ENCODE peak calls at places on chromosome 21, in six cellular contexts. One of them, this sample, is unnamed.

GRCh38 chr21:17050156-17050555 is 462.7 kb upstream of the CXADR start:
- DNase-seq in type B pancreatic cell: no peak
- DNase-seq in GM23338: peak
- DNase-seq in lower lobe of right lung: no peak
- DNase-seq in neural crest cell: no peak
- DNase-seq in WERI-Rb-1: no peak
- DNase-seq in this sample: no peak

GRCh38 chr21:43270800-43271261 is 102.0 kb downstream of the CRYAA start:
- DNase-seq in WERI-Rb-1: no peak
- DNase-seq in type B pancreatic cell: no peak
- DNase-seq in neural crest cell: no peak
- DNase-seq in GM23338: no peak
- DNase-seq in lower lobe of right lung: peak
- DNase-seq in this sample: no peak

GRCh38 chr21:45104560-45104959 is 30.2 kb downstream of the ADARB1 start:
- DNase-seq in type B pancreatic cell: no peak
- DNase-seq in lower lobe of right lung: no peak
- DNase-seq in GM23338: no peak
- DNase-seq in neural crest cell: no peak
- DNase-seq in WERI-Rb-1: no peak
- DNase-seq in this sample: no peak

GRCh38 chr21:39197448-39197847 is 14.2 kb upstream of the PSMG1 start:
- DNase-seq in WERI-Rb-1: no peak
- DNase-seq in neural crest cell: no peak
- DNase-seq in GM23338: no peak
- DNase-seq in type B pancreatic cell: no peak
- DNase-seq in lower lobe of right lung: no peak
- DNase-seq in this sample: no peak

GRCh38 chr21:46229133-46229922 is 754 bp upstream of the LSS start:
- DNase-seq in type B pancreatic cell: peak
- DNase-seq in WERI-Rb-1: no peak
- DNase-seq in GM23338: peak
- DNase-seq in neural crest cell: no peak
- DNase-seq in lower lobe of right lung: peak
- DNase-seq in this sample: peak

GRCh38 chr21:46314441-46315020 is 9.1 kb downstream of the C21orf58 start:
- DNase-seq in lower lobe of right lung: no peak
- DNase-seq in WERI-Rb-1: no peak
- DNase-seq in neural crest cell: no peak
- DNase-seq in type B pancreatic cell: no peak
- DNase-seq in GM23338: peak
- DNase-seq in this sample: no peak

GRCh38 chr21:46221664-46222435 is 6.7 kb downstream of the LSS start:
- DNase-seq in GM23338: no peak
- DNase-seq in type B pancreatic cell: peak
- DNase-seq in WERI-Rb-1: no peak
- DNase-seq in neural crest cell: no peak
- DNase-seq in lower lobe of right lung: no peak
- DNase-seq in this sample: no peak

GRCh38 chr21:45403133-45403824 is 1.7 kb upstream of the COL18A1 start:
- DNase-seq in neural crest cell: no peak
- DNase-seq in GM23338: no peak
- DNase-seq in type B pancreatic cell: no peak
- DNase-seq in WERI-Rb-1: no peak
- DNase-seq in lower lobe of right lung: peak
- DNase-seq in this sample: no peak

GRCh38 chr21:42746593-42747266 is 93.3 kb downstream of the PDE9A start:
- DNase-seq in neural crest cell: no peak
- DNase-seq in type B pancreatic cell: no peak
- DNase-seq in lower lobe of right lung: peak
- DNase-seq in GM23338: no peak
- DNase-seq in WERI-Rb-1: no peak
- DNase-seq in this sample: no peak

GRCh38 chr21:41833138-41834115 is 45.7 kb downstream of the PRDM15 start:
- DNase-seq in neural crest cell: no peak
- DNase-seq in type B pancreatic cell: no peak
- DNase-seq in WERI-Rb-1: no peak
- DNase-seq in lower lobe of right lung: no peak
- DNase-seq in GM23338: no peak
- DNase-seq in this sample: no peak

GRCh38 chr21:27425574-27425973 is 458.7 kb upstream of the ADAMTS5 start:
- DNase-seq in neural crest cell: no peak
- DNase-seq in type B pancreatic cell: no peak
- DNase-seq in WERI-Rb-1: no peak
- DNase-seq in lower lobe of right lung: no peak
- DNase-seq in GM23338: no peak
- DNase-seq in this sample: no peak

GRCh38 chr21:43287111-43287973 is 118.5 kb downstream of the CRYAA start:
- DNase-seq in lower lobe of right lung: peak
- DNase-seq in neural crest cell: no peak
- DNase-seq in type B pancreatic cell: no peak
- DNase-seq in WERI-Rb-1: no peak
- DNase-seq in GM23338: no peak
- DNase-seq in this sample: no peak

GRCh38 chr21:42112223-42112622 is 41.1 kb downstream of the UMODL1 start:
- DNase-seq in neural crest cell: no peak
- DNase-seq in type B pancreatic cell: no peak
- DNase-seq in lower lobe of right lung: no peak
- DNase-seq in GM23338: no peak
- DNase-seq in WERI-Rb-1: no peak
- DNase-seq in this sample: no peak

GRCh38 chr21:27149034-27149433 is 182.1 kb upstream of the ADAMTS5 start:
- DNase-seq in lower lobe of right lung: no peak
- DNase-seq in GM23338: no peak
- DNase-seq in neural crest cell: no peak
- DNase-seq in WERI-Rb-1: no peak
- DNase-seq in type B pancreatic cell: no peak
- DNase-seq in this sample: no peak

GRCh38 chr21:40546657-40547056 is 300.3 kb downstream of the DSCAM start:
- DNase-seq in type B pancreatic cell: no peak
- DNase-seq in WERI-Rb-1: no peak
- DNase-seq in neural crest cell: no peak
- DNase-seq in GM23338: no peak
- DNase-seq in lower lobe of right lung: no peak
- DNase-seq in this sample: no peak

GRCh38 chr21:28832013-28832714 is 160.5 kb downstream of the LTN1 start:
- DNase-seq in neural crest cell: no peak
- DNase-seq in GM23338: no peak
- DNase-seq in lower lobe of right lung: no peak
- DNase-seq in WERI-Rb-1: no peak
- DNase-seq in type B pancreatic cell: no peak
- DNase-seq in this sample: no peak

GRCh38 chr21:43313221-43313938 is 113.6 kb downstream of the SIK1 start:
- DNase-seq in GM23338: no peak
- DNase-seq in type B pancreatic cell: no peak
- DNase-seq in neural crest cell: no peak
- DNase-seq in WERI-Rb-1: no peak
- DNase-seq in lower lobe of right lung: no peak
- DNase-seq in this sample: no peak

GRCh38 chr21:39568380-39568779 is 44.4 kb upstream of the B3GALT5 start:
- DNase-seq in WERI-Rb-1: no peak
- DNase-seq in type B pancreatic cell: no peak
- DNase-seq in GM23338: no peak
- DNase-seq in lower lobe of right lung: no peak
- DNase-seq in neural crest cell: no peak
- DNase-seq in this sample: no peak

GRCh38 chr21:42760977-42761751 is 107.7 kb downstream of the PDE9A start:
- DNase-seq in WERI-Rb-1: peak
- DNase-seq in type B pancreatic cell: no peak
- DNase-seq in neural crest cell: no peak
- DNase-seq in GM23338: no peak
- DNase-seq in lower lobe of right lung: peak
- DNase-seq in this sample: peak

GRCh38 chr21:41250519-41250918 is 66.1 kb upstream of the FAM3B start:
- DNase-seq in neural crest cell: no peak
- DNase-seq in WERI-Rb-1: no peak
- DNase-seq in GM23338: no peak
- DNase-seq in lower lobe of right lung: no peak
- DNase-seq in type B pancreatic cell: no peak
- DNase-seq in this sample: no peak

GRCh38 chr21:38490411-38491020 is 7.8 kb downstream of the ERG start:
- DNase-seq in WERI-Rb-1: no peak
- DNase-seq in neural crest cell: no peak
- DNase-seq in GM23338: no peak
- DNase-seq in type B pancreatic cell: no peak
- DNase-seq in lower lobe of right lung: no peak
- DNase-seq in this sample: no peak

GRCh38 chr21:24428539-24429186 is 1178.6 kb downstream of the MRPL39 start:
- DNase-seq in lower lobe of right lung: no peak
- DNase-seq in neural crest cell: no peak
- DNase-seq in WERI-Rb-1: no peak
- DNase-seq in GM23338: no peak
- DNase-seq in type B pancreatic cell: no peak
- DNase-seq in this sample: no peak

GRCh38 chr21:26064506-26064905 is 106.1 kb downstream of the APP start:
- DNase-seq in lower lobe of right lung: no peak
- DNase-seq in GM23338: peak
- DNase-seq in WERI-Rb-1: no peak
- DNase-seq in type B pancreatic cell: no peak
- DNase-seq in neural crest cell: no peak
- DNase-seq in this sample: no peak

GRCh38 chr21:46297311-46298082 is 11.4 kb downstream of the YBEY start:
- DNase-seq in neural crest cell: no peak
- DNase-seq in type B pancreatic cell: no peak
- DNase-seq in lower lobe of right lung: peak
- DNase-seq in GM23338: peak
- DNase-seq in WERI-Rb-1: no peak
- DNase-seq in this sample: no peak

GRCh38 chr21:32306021-32306780 is 7.5 kb downstream of the MRAP start:
- DNase-seq in WERI-Rb-1: peak
- DNase-seq in GM23338: peak
- DNase-seq in type B pancreatic cell: no peak
- DNase-seq in neural crest cell: peak
- DNase-seq in lower lobe of right lung: no peak
- DNase-seq in this sample: peak

GRCh38 chr21:45999581-46000181 is 18.1 kb downstream of the COL6A1 start:
- DNase-seq in lower lobe of right lung: no peak
- DNase-seq in GM23338: no peak
- DNase-seq in neural crest cell: no peak
- DNase-seq in type B pancreatic cell: no peak
- DNase-seq in WERI-Rb-1: no peak
- DNase-seq in this sample: no peak

GRCh38 chr21:39087238-39087975 is 95.8 kb downstream of the PSMG1 start:
- DNase-seq in lower lobe of right lung: no peak
- DNase-seq in neural crest cell: peak
- DNase-seq in WERI-Rb-1: no peak
- DNase-seq in GM23338: no peak
- DNase-seq in type B pancreatic cell: no peak
- DNase-seq in this sample: no peak

GRCh38 chr21:41377715-41378114 is 15.9 kb downstream of the MX2 start:
- DNase-seq in type B pancreatic cell: no peak
- DNase-seq in GM23338: peak
- DNase-seq in lower lobe of right lung: no peak
- DNase-seq in WERI-Rb-1: no peak
- DNase-seq in neural crest cell: no peak
- DNase-seq in this sample: no peak

GRCh38 chr21:34362136-34362444 is 1.7 kb upstream of the KCNE2 start:
- DNase-seq in type B pancreatic cell: no peak
- DNase-seq in GM23338: no peak
- DNase-seq in lower lobe of right lung: no peak
- DNase-seq in WERI-Rb-1: no peak
- DNase-seq in neural crest cell: no peak
- DNase-seq in this sample: no peak
- TF ChIP-seq CTCF in type B pancreatic cell: no peak
- TF ChIP-seq CTCF in GM23338: no peak
- TF ChIP-seq CTCF in lower lobe of right lung: no peak
- TF ChIP-seq CTCF in WERI-Rb-1: no peak
- TF ChIP-seq CTCF in neural crest cell: no peak
- TF ChIP-seq CTCF in this sample: no peak

DNA sequence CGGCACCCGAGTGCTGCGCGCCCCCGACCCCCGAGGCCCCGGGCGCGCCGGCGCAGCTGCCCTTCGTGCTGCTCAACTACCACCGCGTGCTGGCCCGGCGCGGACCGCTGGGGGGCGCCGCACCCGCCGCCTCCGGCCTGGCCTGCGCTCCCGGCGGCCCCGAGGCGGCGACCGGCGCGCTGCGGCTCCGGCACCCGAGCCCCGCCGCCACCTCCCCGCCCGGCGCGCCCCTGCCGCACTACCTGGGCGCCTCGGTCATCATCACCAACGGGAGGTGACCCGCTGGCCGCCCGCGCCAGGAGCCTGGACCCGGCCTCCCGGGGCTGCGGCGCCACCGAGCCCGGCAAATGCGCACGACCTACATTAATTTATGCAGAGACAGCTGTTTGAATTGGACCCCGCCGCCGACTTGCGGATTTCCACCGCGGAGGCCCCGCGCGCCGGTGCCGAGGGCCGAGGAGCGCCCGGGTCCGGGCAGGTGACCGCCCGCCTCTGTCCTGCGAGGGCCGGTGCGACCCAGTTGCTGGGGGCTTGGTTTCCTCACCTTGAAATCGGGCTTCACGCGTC is 49.0 kb downstream of the SIM2 start:
- DNase-seq in GM23338: peak
- DNase-seq in lower lobe of right lung: no peak
- DNase-seq in type B pancreatic cell: peak
- DNase-seq in neural crest cell: peak
- DNase-seq in WERI-Rb-1: peak
- DNase-seq in this sample: peak
- TF ChIP-seq CTCF in GM23338: peak
- TF ChIP-seq CTCF in lower lobe of right lung: no peak
- TF ChIP-seq CTCF in type B pancreatic cell: peak
- TF ChIP-seq CTCF in neural crest cell: no peak
- TF ChIP-seq CTCF in WERI-Rb-1: peak
- TF ChIP-seq CTCF in this sample: no peak

DNA sequence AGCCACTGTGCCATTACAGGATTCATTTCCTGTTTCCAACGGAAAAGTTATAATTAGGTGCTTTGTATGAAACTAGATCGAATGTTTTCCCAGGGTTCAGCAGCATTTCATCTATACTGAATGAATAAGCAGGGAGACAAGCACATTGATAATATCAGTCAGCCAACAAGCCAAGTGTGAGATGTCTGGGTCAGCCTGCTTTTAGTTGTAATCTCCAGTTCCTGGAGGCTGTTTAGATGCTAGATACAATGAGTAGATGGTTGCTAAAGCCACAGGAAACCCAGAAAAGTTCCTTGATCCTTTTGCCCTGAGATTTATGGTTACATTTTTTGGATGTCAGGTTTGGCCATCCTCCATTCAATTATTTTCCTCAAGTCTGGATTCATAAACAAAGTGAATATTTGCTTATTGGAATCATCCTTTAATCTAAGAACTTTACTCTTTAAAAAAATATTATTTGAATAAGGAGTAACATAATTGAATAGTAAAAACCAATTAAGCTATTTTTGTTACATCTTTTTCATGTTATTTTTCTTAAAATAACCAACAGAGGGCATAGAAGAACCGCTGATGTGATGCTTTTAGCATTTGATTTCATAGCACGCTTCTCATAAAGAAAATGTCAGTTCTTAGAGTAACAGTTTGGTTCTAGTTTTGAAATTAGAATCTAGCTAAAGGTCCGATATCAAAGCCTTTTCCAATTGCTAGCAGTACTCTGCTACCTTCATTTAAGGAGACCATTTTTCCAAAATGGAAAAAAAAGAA is 76.6 kb downstream of the HSPA13 start:
- DNase-seq in GM23338: no peak
- DNase-seq in WERI-Rb-1: no peak
- DNase-seq in neural crest cell: no peak
- DNase-seq in type B pancreatic cell: no peak
- DNase-seq in lower lobe of right lung: no peak
- DNase-seq in this sample: no peak
- TF ChIP-seq CTCF in GM23338: no peak
- TF ChIP-seq CTCF in WERI-Rb-1: no peak
- TF ChIP-seq CTCF in neural crest cell: no peak
- TF ChIP-seq CTCF in type B pancreatic cell: peak
- TF ChIP-seq CTCF in lower lobe of right lung: no peak
- TF ChIP-seq CTCF in this sample: no peak

GRCh38 chr21:37446552-37446951 is 80.0 kb downstream of the DYRK1A start:
- DNase-seq in GM23338: peak
- DNase-seq in type B pancreatic cell: no peak
- DNase-seq in lower lobe of right lung: no peak
- DNase-seq in neural crest cell: no peak
- DNase-seq in WERI-Rb-1: no peak
- DNase-seq in this sample: no peak
- TF ChIP-seq CTCF in GM23338: peak
- TF ChIP-seq CTCF in type B pancreatic cell: no peak
- TF ChIP-seq CTCF in lower lobe of right lung: no peak
- TF ChIP-seq CTCF in neural crest cell: no peak
- TF ChIP-seq CTCF in WERI-Rb-1: no peak
- TF ChIP-seq CTCF in this sample: no peak

This sample was measured in glutamatergic neuron.